ENCODE peak calls at places on chromosomes 1 and 21, in five cellular contexts. L, Z, Q, I and K are unnamed samples.

GRCh38 chr21:33924079-33924765 is 8.6 kb upstream of the ATP5PO start:
- DNase-seq in L (peak; percentile 82), I (peak; percentile 86), Q (peak; percentile 80), Z (peak; percentile 78), K (peak; percentile 80)

GRCh38 chr1:16152521-16153087 is 3.3 kb downstream of the EPHA2 start:
- DNase-seq in L (no peak), Q (no peak), I (peak; percentile 83), Z (peak; percentile 61), K (no peak)

GRCh38 chr1:206709322-206709721 is 24.6 kb downstream of the MAPKAPK2 start:
- DNase-seq in Z (no peak), I (no peak), Q (no peak), L (no peak), K (no peak)

GRCh38 chr1:157438236-157439012 is 113.9 kb downstream of the FCRL5 start:
- DNase-seq in L (no peak), Q (no peak), Z (peak; percentile 20), I (no peak), K (no peak)

GRCh38 chr1:147388969-147389368 is 146.5 kb downstream of the CHD1L start:
- DNase-seq in Z (no peak), I (no peak), Q (no peak), L (no peak), K (no peak)

GRCh38 chr1:235843458-235843857 is 23.2 kb downstream of the LYST start:
- DNase-seq in L (peak; percentile 50), Z (peak; percentile 58), Q (peak; percentile 20), I (no peak), K (no peak)

GRCh38 chr1:246271516-246271915 is 235.6 kb downstream of the SMYD3 start:
- DNase-seq in I (no peak), Z (peak; percentile 23), L (no peak), Q (no peak), K (no peak)

GRCh38 chr1:119647228-119647733 is 785 bp downstream of the ZNF697 start:
- DNase-seq in I (no peak), Z (no peak), L (no peak), Q (no peak), K (no peak)

GRCh38 chr1:180366386-180367068 is 135.8 kb downstream of the ACBD6 start:
- DNase-seq in I (no peak), Q (no peak), L (no peak), Z (peak; percentile 32), K (no peak)

GRCh38 chr1:160578175-160578693 is 1.1 kb downstream of the CD84 start:
- DNase-seq in I (no peak), Q (no peak), Z (no peak), L (no peak), K (no peak)

GRCh38 chr1:20819818-20820217 is 32.7 kb upstream of the HP1BP3 start:
- DNase-seq in L (no peak), I (no peak), Z (no peak), Q (no peak), K (no peak)

GRCh38 chr1:197356723-197357533 is 88.9 kb downstream of the CRB1 start:
- DNase-seq in Q (peak; percentile 45), I (peak; percentile 58), Z (peak; percentile 68), L (peak; percentile 44), K (no peak)